ENCODE peak calls at places on chromosome 15, in eight cellular contexts. K, G, J, U, S, M, O and Z are unnamed samples.

GRCh38 chr15:52642386-52643361 is 36.5 kb downstream of the ATOSA start:
- DNase-seq in O (no peak), K (no peak), U (no peak), G (peak), M (no peak), J (no peak), S (no peak), Z (no peak)

GRCh38 chr15:67941643-67942315 is 101.9 kb upstream of the RNU6-1 start:
- DNase-seq in J (no peak), M (no peak), U (no peak), G (peak), K (no peak), S (no peak), O (no peak), Z (no peak)

GRCh38 chr15:67185621-67186225 is 68.7 kb downstream of the AAGAB start:
- DNase-seq in M (no peak), J (peak), U (no peak), G (peak), O (no peak), S (no peak), K (no peak), Z (peak)

GRCh38 chr15:75947117-75947516 is 43.4 kb downstream of the FBXO22 start:
- DNase-seq in G (peak), K (peak), M (no peak), J (peak), O (no peak), S (no peak), U (no peak), Z (no peak)

GRCh38 chr15:88644741-88645140 is 5.9 kb downstream of the ISG20 start:
- DNase-seq in U (no peak), S (no peak), M (no peak), O (no peak), J (no peak), G (no peak), K (no peak), Z (no peak)

GRCh38 chr15:94029495-94029894 is 201.9 kb upstream of the MCTP2 start:
- DNase-seq in S (no peak), O (no peak), G (no peak), U (no peak), K (peak), M (no peak), J (no peak), Z (no peak)

GRCh38 chr15:90004252-90004651 is 3.1 kb downstream of the ZNF710 start:
- DNase-seq in S (no peak), U (no peak), M (no peak), J (no peak), G (no peak), K (no peak), O (no peak), Z (no peak)

GRCh38 chr15:67564590-67565345 is 22.3 kb downstream of the MAP2K5 start:
- DNase-seq in G (peak), O (no peak), J (no peak), U (no peak), S (no peak), M (no peak), K (no peak), Z (no peak)

GRCh38 chr15:74340139-74340538 is 27.3 kb downstream of the CYP11A1 start:
- DNase-seq in K (no peak), O (no peak), J (no peak), U (no peak), G (peak), M (no peak), S (no peak), Z (no peak)